ENCODE peak calls at places on chromosome 16, in four cellular contexts. Y is fibroblast of mammary gland, B is SJSA1, C is HCT116. N is an unnamed sample.

GRCh38 chr16:15949210-15950166 is at the start of gene ABCC1:
- DNase-seq in C (no peak), B (no peak), Y (no peak), N (no peak)

GRCh38 chr16:57476546-57477410 is 9.5 kb downstream of the DOK4 start:
- DNase-seq in B (no peak), Y (no peak), C (no peak), N (no peak)

GRCh38 chr16:35795361-35796029 is 2336.1 kb downstream of the TP53TG3F start:
- DNase-seq in Y (no peak), B (no peak), C (no peak), N (no peak)

GRCh38 chr16:57300387-57301125 is 16.1 kb upstream of the PLLP start:
- DNase-seq in Y (peak; percentile 98), C (peak; percentile 97), B (peak; percentile 99), N (peak; percentile 98)

GRCh38 chr16:81261049-81261648 is 22.7 kb downstream of the BCO1 start:
- DNase-seq in B (no peak), Y (peak; percentile 24), C (peak; percentile 29), N (no peak)

GRCh38 chr16:50185005-50185505 is 31.9 kb downstream of the TENT4B start:
- DNase-seq in Y (peak; percentile 29), C (no peak), B (no peak), N (no peak)

GRCh38 chr16:35431829-35432663 is 1972.6 kb downstream of the TP53TG3F start:
- DNase-seq in B (no peak), C (no peak), Y (no peak), N (no peak)

GRCh38 chr16:57345021-57345420 is 13.6 kb upstream of the CCL22 start:
- DNase-seq in B (no peak), C (no peak), Y (no peak), N (no peak)

GRCh38 chr16:2996298-2996697 is 16.1 kb upstream of the PKMYT1 start:
- DNase-seq in B (no peak), Y (no peak), C (no peak), N (no peak)

GRCh38 chr16:70789231-70789926 is 11.6 kb downstream of the VAC14 start:
- DNase-seq in C (no peak), Y (peak; percentile 88), B (peak; percentile 46), N (no peak)

GRCh38 chr16:21197621-21198020 is 13.8 kb downstream of the ZP2 start:
- DNase-seq in B (no peak), Y (no peak), C (no peak), N (no peak)

GRCh38 chr16:54210437-54211081 is 76.0 kb downstream of the IRX3 start:
- DNase-seq in Y (no peak), C (no peak), B (no peak), N (no peak)

GRCh38 chr16:79054593-79054992 is 545.9 kb downstream of the MAF start:
- DNase-seq in Y (no peak), B (no peak), C (no peak), N (no peak)

GRCh38 chr16:73154063-73154870 is 106.3 kb upstream of the ZFHX3 start:
- DNase-seq in Y (no peak), C (no peak), B (no peak), N (no peak)

GRCh38 chr16:55257971-55258613 is 65.9 kb upstream of the IRX6 start:
- DNase-seq in Y (peak; percentile 50), C (peak; percentile 58), B (peak; percentile 16), N (peak; percentile 14)

GRCh38 chr16:50735629-50736122 is 6.2 kb upstream of the CYLD start:
- DNase-seq in Y (peak; percentile 45), B (no peak), C (no peak), N (no peak)

GRCh38 chr16:83615131-83615530 is 192.6 kb upstream of the HSBP1 start:
- DNase-seq in B (no peak), C (no peak), Y (no peak), N (no peak)

GRCh38 chr16:86334062-86334461 is 176.3 kb upstream of the FOXF1 start:
- DNase-seq in C (no peak), Y (no peak), B (no peak), N (no peak)

GRCh38 chr16:30808163-30808562 is 21.2 kb upstream of the ZNF629 start:
- DNase-seq in C (no peak), Y (no peak), B (no peak), N (no peak)

GRCh38 chr16:30816769-30817168 is 29.8 kb upstream of the ZNF629 start:
- DNase-seq in B (no peak), C (no peak), Y (no peak), N (no peak)

DNA sequence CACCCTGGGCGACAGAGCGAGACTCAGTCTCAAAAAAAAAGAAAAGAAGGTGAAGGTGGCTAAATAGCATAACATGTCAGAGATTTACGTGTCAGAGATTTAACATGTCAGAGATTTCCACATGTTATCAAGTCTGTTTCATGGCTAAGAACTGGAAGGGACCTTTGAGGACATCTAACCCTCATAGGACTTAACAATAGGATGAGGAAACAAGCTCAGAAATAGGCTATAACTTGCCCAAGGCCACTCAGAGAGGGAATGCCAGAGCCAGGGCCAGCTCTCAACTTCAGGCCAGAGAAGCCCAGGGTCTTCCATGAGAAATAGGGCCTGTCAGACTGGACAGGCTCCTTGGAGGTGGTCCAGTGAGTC is 26.8 kb upstream of the ZNF629 start:
- DNase-seq in Y (no peak), C (no peak), B (no peak), N (no peak)
- H3K4me3 ChIP-seq in Y (peak overlapping the region; percentile 42), C (peak overlapping the region; percentile 58), B (peak overlapping the region; percentile 37), N (peak overlapping the region; percentile 41)

GRCh38 chr16:4212934-4213296 is 29.0 kb downstream of the SRL start:
- DNase-seq in C (peak; percentile 13), B (peak; percentile 60), Y (peak; percentile 71), N (peak; percentile 16)
- H3K4me3 ChIP-seq in C (no peak overlapping the region), B (no peak overlapping the region), Y (no peak overlapping the region), N (no peak overlapping the region)

GRCh38 chr16:69562818-69563217 is 2.9 kb upstream of the NFAT5 start:
- DNase-seq in Y (no peak), C (no peak), B (no peak), N (no peak)

GRCh38 chr16:69561901-69562300 is 3.9 kb upstream of the NFAT5 start:
- DNase-seq in C (no peak), B (no peak), Y (no peak), N (no peak)

GRCh38 chr16:69565611-69566436 is at the start of gene NFAT5:
- DNase-seq in C (peak; percentile 42), Y (peak; percentile 61), B (peak; percentile 99), N (no peak)

GRCh38 chr16:69564845-69565610 is 738 bp upstream of the NFAT5 start:
- DNase-seq in C (no peak), B (no peak), Y (no peak), N (no peak)

GRCh38 chr16:69563605-69564580 is 1.9 kb upstream of the NFAT5 start:
- DNase-seq in Y (peak; percentile 38), C (no peak), B (peak; percentile 28), N (no peak)
- H3K4me3 ChIP-seq in Y (peak overlapping the region; percentile 61), C (peak overlapping the region; percentile 91), B (no peak overlapping the region), N (peak overlapping the region; percentile 94)

DNA sequence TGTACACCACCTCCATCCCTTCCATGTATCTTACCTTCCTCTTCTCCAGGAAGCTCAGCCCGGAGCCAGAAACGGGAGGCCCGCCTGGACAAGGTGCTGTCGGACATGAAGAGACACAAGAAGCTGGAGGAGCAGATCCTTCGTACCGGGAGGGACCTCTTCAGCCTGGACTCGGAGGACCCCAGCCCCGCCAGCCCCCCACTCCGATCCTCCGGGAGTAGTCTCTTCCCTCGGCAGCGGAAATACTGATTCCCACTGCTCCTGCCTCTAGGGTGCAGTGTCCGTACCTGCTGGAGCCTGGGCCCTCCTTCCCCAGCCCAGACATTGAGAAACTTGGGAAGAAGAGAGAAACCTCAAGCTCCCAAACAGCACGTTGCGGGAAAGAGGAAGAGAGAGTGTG is 756 bp upstream of the MVP start:
- DNase-seq in C (no peak), Y (no peak), B (no peak), N (no peak)
- H3K4me3 ChIP-seq in C (peak overlapping the region; percentile 74), Y (peak overlapping the region; percentile 99), B (no peak overlapping the region), N (peak overlapping the region; percentile 55)

DNA sequence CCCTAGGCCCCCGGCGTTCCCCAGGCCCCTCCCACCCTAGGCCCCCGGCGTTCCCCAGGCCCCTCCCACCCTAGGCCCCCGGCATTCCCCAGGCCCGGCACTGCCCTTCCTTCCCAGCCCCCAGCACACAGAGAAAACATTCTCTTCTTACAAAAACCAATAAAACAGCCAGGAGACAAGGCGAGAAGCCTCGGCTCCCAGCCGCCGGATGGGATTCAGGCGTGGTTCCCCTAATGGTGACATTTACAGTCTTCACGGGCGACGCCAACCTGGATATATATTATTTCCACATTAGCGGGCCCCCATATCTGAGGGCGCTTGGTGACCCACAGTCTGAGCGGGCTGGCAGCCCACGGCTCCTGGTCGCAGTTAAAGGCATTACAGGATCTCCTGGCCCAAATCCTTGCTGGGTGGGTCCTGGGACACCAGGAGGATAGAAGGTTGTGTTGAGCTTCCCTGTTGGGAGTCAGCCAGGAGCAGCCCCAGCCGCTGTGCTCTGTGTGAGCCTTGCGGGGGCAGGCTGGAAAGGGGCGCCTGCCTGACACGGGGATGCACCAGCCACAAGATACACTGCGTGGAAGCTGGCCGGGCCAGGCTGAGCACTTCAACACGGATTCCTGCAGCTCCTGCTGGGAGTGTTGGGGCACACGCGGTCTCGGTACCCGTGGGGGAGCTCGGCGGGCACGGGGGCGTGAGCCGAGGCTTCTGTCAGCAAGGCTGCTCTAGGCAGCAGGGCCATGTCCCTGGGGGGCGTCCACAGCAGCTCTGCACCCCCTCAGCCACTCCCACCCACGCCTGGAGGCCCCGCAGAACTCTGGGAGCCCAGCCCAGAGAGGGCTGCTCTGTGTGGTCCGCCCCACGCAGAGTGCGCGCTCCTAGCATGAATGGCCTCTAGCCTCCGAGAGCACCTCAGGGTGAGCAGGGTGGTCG is 83.7 kb downstream of the LMF1 start:
- DNase-seq in Y (no peak), B (no peak), C (no peak), N (no peak)
- H3K4me3 ChIP-seq in Y (no peak overlapping the region), B (no peak overlapping the region), C (no peak overlapping the region), N (no peak overlapping the region)

GRCh38 chr16:4801051-4801961 is 1.1 kb downstream of the ROGDI start:
- DNase-seq in Y (no peak), C (no peak), B (no peak), N (no peak)

GRCh38 chr16:4800290-4801041 is 2.0 kb downstream of the ROGDI start:
- DNase-seq in B (no peak), Y (no peak), C (no peak), N (no peak)

GRCh38 chr16:4797805-4798252 is 2.7 kb downstream of the SMIM22 start:
- DNase-seq in Y (no peak), B (no peak), C (no peak), N (no peak)

GRCh38 chr16:4798456-4798855 is 3.3 kb downstream of the SMIM22 start:
- DNase-seq in B (no peak), C (no peak), Y (no peak), N (no peak)

DNA sequence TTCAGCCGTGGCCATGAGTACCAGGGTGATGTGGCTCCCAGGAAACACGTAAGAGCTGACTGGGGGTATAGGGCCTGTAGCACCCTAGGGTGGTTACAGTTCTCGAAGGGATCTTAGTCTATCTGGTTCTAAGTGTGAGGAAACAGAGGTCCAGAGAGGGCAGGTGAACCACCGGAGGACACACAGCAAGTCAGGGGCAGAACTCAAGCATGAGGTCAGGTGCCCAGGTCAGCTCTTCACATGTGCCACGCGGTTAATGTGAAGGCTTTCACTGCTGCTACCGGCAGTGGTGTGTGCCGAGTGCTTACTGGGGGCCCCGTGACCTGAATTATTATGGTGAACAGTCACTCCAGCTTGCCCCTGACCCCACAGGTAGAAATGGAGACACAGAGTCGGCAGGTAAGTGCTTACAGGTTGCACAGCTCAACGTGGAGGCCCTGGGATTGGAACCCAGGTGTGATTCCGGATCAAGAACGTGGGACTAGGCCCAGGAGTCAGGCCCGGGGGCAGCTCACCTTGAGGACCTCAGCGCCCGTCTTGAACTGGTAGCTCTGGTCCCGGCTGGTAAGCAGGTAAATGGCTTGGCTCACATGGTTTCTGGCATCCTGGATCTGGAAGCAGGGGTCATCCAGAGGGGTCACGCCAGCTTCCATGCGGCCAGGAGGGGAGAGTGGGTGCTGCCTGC is 3.1 kb downstream of the ROGDI start:
- DNase-seq in B (no peak), Y (no peak), C (no peak), N (no peak)
- H3K4me3 ChIP-seq in B (no peak overlapping the region), Y (no peak overlapping the region), C (no peak overlapping the region), N (no peak overlapping the region)